ENCODE peak calls at places on chromosomes 3 and 15, in four cellular contexts. P is HepG2, R is IMR-90, G is body of pancreas. N is an unnamed sample.

GRCh38 chr3:66442254-66443249 is 58.3 kb downstream of the LRIG1 start:
- DNase-seq in P (peak; percentile 75), R (peak; percentile 93), G (peak; percentile 89), N (no peak)

GRCh38 chr3:196650740-196651311 is 11.3 kb downstream of the NRROS start:
- DNase-seq in P (peak; percentile 36), R (peak; percentile 98), G (peak; percentile 25), N (no peak)

GRCh38 chr3:53531749-53532148 is 37.3 kb downstream of the CACNA1D start:
- DNase-seq in P (no peak), R (no peak), G (no peak), N (no peak)

GRCh38 chr15:101055411-101055810 is 136.3 kb downstream of the LRRK1 start:
- DNase-seq in P (no peak), R (no peak), G (no peak), N (no peak)

GRCh38 chr3:106034313-106034712 is 165.5 kb upstream of the CBLB start:
- DNase-seq in P (no peak), R (no peak), G (no peak), N (no peak)

GRCh38 chr3:38829404-38829803 is 13.4 kb upstream of the SCN10A start:
- DNase-seq in P (peak; percentile 39), R (peak; percentile 89), G (peak; percentile 14), N (no peak)

GRCh38 chr15:88776646-88777045 is 26.6 kb upstream of the ACAN start:
- DNase-seq in P (no peak), R (no peak), G (no peak), N (no peak)

GRCh38 chr3:64584193-64584592 is 103.6 kb downstream of the ADAMTS9 start:
- DNase-seq in P (no peak), R (no peak), G (no peak), N (no peak)

GRCh38 chr3:136193273-136194043 is 2.7 kb downstream of the MSL2 start:
- DNase-seq in P (no peak), R (no peak), G (no peak), N (no peak)

GRCh38 chr3:83523470-83524073 is 1435.2 kb upstream of the CADM2 start:
- DNase-seq in P (peak; percentile 64), R (no peak), G (peak; percentile 51), N (no peak)

GRCh38 chr3:68256635-68257034 is 602.2 kb upstream of the SUCLG2 start:
- DNase-seq in P (no peak), R (no peak), G (no peak), N (no peak)

GRCh38 chr3:35487396-35487795 is 151.9 kb upstream of the ARPP21 start:
- DNase-seq in P (no peak), R (no peak), G (no peak), N (no peak)

GRCh38 chr3:150765949-150766720 is 3.2 kb upstream of the SIAH2 start:
- DNase-seq in P (peak; percentile 97), R (peak; percentile 78), G (no peak), N (no peak)

GRCh38 chr3:57956833-57957174 is 51.4 kb upstream of the FLNB start:
- DNase-seq in P (no peak), R (no peak), G (no peak), N (no peak)

GRCh38 chr15:57649138-57649537 is 57.4 kb upstream of the POLR2M start:
- DNase-seq in P (no peak), R (no peak), G (no peak), N (no peak)

GRCh38 chr3:188076176-188076575 is 77.8 kb upstream of the LPP start:
- DNase-seq in P (no peak), R (no peak), G (peak; percentile 14), N (no peak)

GRCh38 chr3:170692720-170693119 is 106.8 kb upstream of the SLC7A14 start:
- DNase-seq in P (no peak), R (peak; percentile 70), G (no peak), N (no peak)

GRCh38 chr15:66996099-66996498 is 69.3 kb upstream of the SMAD3 start:
- DNase-seq in P (no peak), R (peak; percentile 25), G (no peak), N (no peak)

GRCh38 chr3:177835917-177836316 is 638.6 kb upstream of the TBL1XR1 start:
- DNase-seq in P (no peak), R (peak; percentile 97), G (no peak), N (no peak)

GRCh38 chr3:181896605-181897004 is 184.9 kb downstream of the SOX2 start:
- DNase-seq in P (no peak), R (no peak), G (no peak), N (no peak)

GRCh38 chr3:120559228-120560061 is 36.7 kb upstream of the NDUFB4 start:
- DNase-seq in P (peak; percentile 15), R (peak; percentile 85), G (no peak), N (peak; percentile 78)

GRCh38 chr3:151166161-151166560 is 36.9 kb downstream of the GPR171 start:
- DNase-seq in P (peak; percentile 15), R (peak; percentile 5), G (no peak), N (no peak)

GRCh38 chr3:16249336-16249735 is 15.4 kb downstream of the DPH3 start:
- DNase-seq in P (no peak), R (peak; percentile 50), G (no peak), N (peak; percentile 49)

GRCh38 chr3:153320585-153321128 is 158.6 kb downstream of the RAP2B start:
- DNase-seq in P (no peak), R (no peak), G (no peak), N (no peak)

GRCh38 chr3:67896130-67896529 is 241.7 kb upstream of the SUCLG2 start:
- DNase-seq in P (no peak), R (no peak), G (no peak), N (no peak)

GRCh38 chr3:81947359-81947758 is 185.9 kb upstream of the GBE1 start:
- DNase-seq in P (no peak), R (no peak), G (no peak), N (no peak)

GRCh38 chr3:81955908-81956307 is 194.5 kb upstream of the GBE1 start:
- DNase-seq in P (no peak), R (no peak), G (no peak), N (no peak)

GRCh38 chr3:81951106-81951505 is 189.7 kb upstream of the GBE1 start:
- DNase-seq in P (no peak), R (no peak), G (no peak), N (no peak)
- TF ChIP-seq CTCF in P (no peak), R (no peak), G (no peak), N (no peak)

GRCh38 chr3:96354106-96354505 is 460.3 kb upstream of the EPHA6 start:
- DNase-seq in P (no peak), R (no peak), G (no peak), N (no peak)
- H3K4me1 ChIP-seq in P (no peaks in the 10 kb centered on the region), R (no peaks in the 10 kb centered on the region), G (no peaks in the 10 kb centered on the region), N (no peaks in the 10 kb centered on the region)

GRCh38 chr15:25438601-25439455 is at the start of gene UBE3A:
- DNase-seq in P (peak; percentile 78), R (peak; percentile 91), G (peak; percentile 92), N (peak; percentile 97)
- TF ChIP-seq POLR2A in P (peak; percentile 84), R (peak; percentile 91), G (peak; percentile 69), N (no peak)

GRCh38 chr3:102178817-102179216 is 256.0 kb upstream of the ZPLD1 start:
- DNase-seq in P (no peak), R (no peak), G (no peak), N (no peak)

GRCh38 chr3:102179321-102180290 is 255.2 kb upstream of the ZPLD1 start:
- DNase-seq in P (no peak), R (peak; percentile 58), G (no peak), N (no peak)

GRCh38 chr3:102176393-102176792 is 258.4 kb upstream of the ZPLD1 start:
- DNase-seq in P (no peak), R (no peak), G (no peak), N (no peak)

GRCh38 chr3:102174832-102175374 is 259.9 kb upstream of the ZPLD1 start:
- DNase-seq in P (no peak), R (peak; percentile 25), G (no peak), N (no peak)

GRCh38 chr3:102177075-102177755 is 257.6 kb upstream of the ZPLD1 start:
- DNase-seq in P (no peak), R (no peak), G (no peak), N (no peak)
- TF ChIP-seq CTCF in P (no peak), R (no peak), G (no peak), N (no peak)

GRCh38 chr15:63505842-63506222 is 1.4 kb downstream of the USP3 start:
- DNase-seq in P (no peak), R (no peak), G (no peak), N (no peak)
- H3K4me1 ChIP-seq in P (peaks cover 67% of the 10 kb centered on the region), R (peaks cover 23% of the 10 kb centered on the region), G (peaks cover 73% of the 10 kb centered on the region), N (peaks cover 82% of the 10 kb centered on the region)

GRCh38 chr3:70184105-70184504 is 128.3 kb downstream of the MDFIC2 start:
- DNase-seq in P (no peak), R (no peak), G (no peak), N (no peak)

GRCh38 chr3:70180664-70181063 is 131.8 kb downstream of the MDFIC2 start:
- DNase-seq in P (no peak), R (no peak), G (no peak), N (no peak)

GRCh38 chr3:70185661-70186060 is 126.8 kb downstream of the MDFIC2 start:
- DNase-seq in P (no peak), R (no peak), G (no peak), N (no peak)

DNA sequence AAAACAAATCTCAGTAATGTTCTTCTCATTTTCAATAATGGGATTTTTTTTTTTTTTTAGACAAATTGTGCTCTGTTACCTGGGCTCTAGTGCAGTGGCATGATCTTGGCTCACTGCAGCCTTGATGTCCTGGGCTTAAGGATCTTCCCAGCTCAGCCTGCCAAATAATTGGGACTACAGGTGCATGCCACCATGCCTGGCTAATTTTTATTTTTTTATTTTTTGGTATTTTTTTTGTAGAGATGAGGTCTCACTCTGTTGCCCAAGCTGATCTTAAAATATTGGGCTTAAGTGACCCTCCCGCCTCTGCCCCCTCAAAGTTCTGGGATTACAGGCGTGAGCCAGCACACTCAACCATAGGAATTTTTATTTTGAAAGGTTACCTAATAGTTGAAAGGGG is 126.2 kb downstream of the MDFIC2 start:
- DNase-seq in P (no peak), R (no peak), G (no peak), N (no peak)
- TF ChIP-seq POLR2A in P (no peak), R (no peak), G (no peak), N (no peak)

DNA sequence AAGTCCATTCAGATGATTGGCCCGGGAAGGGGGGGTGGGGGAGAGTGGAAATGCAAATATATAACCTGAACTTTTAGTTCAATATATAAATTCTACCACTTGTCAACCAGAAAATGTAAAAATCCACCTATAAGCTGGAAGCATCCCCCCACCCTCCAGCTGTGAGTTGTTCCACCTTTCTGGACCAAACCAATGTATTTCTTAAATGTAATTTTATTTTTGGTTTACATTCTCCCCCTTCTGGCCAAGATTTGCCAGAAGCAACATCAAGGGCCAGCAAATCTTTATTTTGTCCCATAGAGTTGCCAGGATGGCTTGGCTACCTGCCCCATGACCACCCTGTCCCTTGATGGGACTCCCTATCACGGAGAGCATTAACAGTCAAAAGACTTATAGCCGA is 545.7 kb downstream of the TBL1XR1 start:
- DNase-seq in P (no peak), R (no peak), G (no peak), N (no peak)
- TF ChIP-seq CTCF in P (no peak), R (no peak), G (no peak), N (no peak)

N was measured in spleen.